ENCODE peak calls at places on chromosomes 2 and 18, in six cellular contexts. N is colonic mucosa; U is GM10248; O is adrenal gland; F is CD4-positive, alpha-beta T cell; A is heart left ventricle. S is an unnamed sample.
A peak's percentile ranks its signal among the peaks of the same experiment; 100 is the strongest.

GRCh38 chr2:1406434-1406833 is 6.8 kb upstream of the TPO start:
- DNase-seq in N (no peak), U (no peak), O (no peak), F (no peak), A (no peak), S (no peak)

GRCh38 chr2:215888680-215889079 is 124.7 kb downstream of the MREG start:
- DNase-seq in N (no peak), U (no peak), O (no peak), F (no peak), A (no peak), S (no peak)

GRCh38 chr2:155825876-155826275 is 506.6 kb downstream of the NR4A2 start:
- DNase-seq in N (peak; percentile 21), U (no peak), O (no peak), F (no peak), A (no peak), S (no peak)

GRCh38 chr2:240933966-240934700 is 28.0 kb downstream of the CROCC2 start:
- DNase-seq in N (peak; percentile 17), U (no peak), O (peak; percentile 42), F (no peak), A (peak; percentile 5), S (peak; percentile 79)

GRCh38 chr2:85753525-85754312 is at the start of gene ATOH8:
- DNase-seq in N (peak; percentile 78), U (peak; percentile 58), O (peak; percentile 40), F (no peak), A (peak; percentile 76), S (no peak)

GRCh38 chr2:237996041-237996593 is 29.3 kb downstream of the UBE2F start:
- DNase-seq in N (no peak), U (no peak), O (no peak), F (no peak), A (no peak), S (no peak)

GRCh38 chr2:3222636-3223035 is 155.0 kb downstream of the EIPR1 start:
- DNase-seq in N (no peak), U (peak; percentile 44), O (no peak), F (peak; percentile 64), A (no peak), S (peak; percentile 48)

GRCh38 chr2:183037660-183038340 is 457 bp downstream of the NCKAP1 start:
- DNase-seq in N (peak; percentile 51), U (peak; percentile 48), O (no peak), F (peak; percentile 20), A (peak; percentile 50), S (peak; percentile 86)

GRCh38 chr2:38315707-38316333 is 61.3 kb downstream of the ATL2 start:
- DNase-seq in N (no peak), U (peak; percentile 47), O (peak; percentile 21), F (no peak), A (no peak), S (no peak)

GRCh38 chr2:9140570-9141378 is 65.8 kb upstream of the ASAP2 start:
- DNase-seq in N (no peak), U (no peak), O (no peak), F (no peak), A (no peak), S (no peak)

GRCh38 chr2:14388724-14389123 is 243.8 kb upstream of the LRATD1 start:
- DNase-seq in N (no peak), U (no peak), O (no peak), F (no peak), A (no peak), S (no peak)

GRCh38 chr2:131040661-131041401 is 52.4 kb downstream of the FAM168B start:
- DNase-seq in N (no peak), U (no peak), O (no peak), F (no peak), A (no peak), S (peak; percentile 81)

GRCh38 chr2:10332402-10333246 is 29.9 kb downstream of the HPCAL1 start:
- DNase-seq in N (no peak), U (no peak), O (no peak), F (no peak), A (no peak), S (no peak)

GRCh38 chr18:31977270-31977872 is 34.4 kb upstream of the TRAPPC8 start:
- DNase-seq in N (peak; percentile 33), U (peak; percentile 24), O (peak; percentile 43), F (peak; percentile 15), A (peak; percentile 43), S (no peak)

GRCh38 chr2:9656270-9656766 is 25.5 kb upstream of the YWHAQ start:
- DNase-seq in N (no peak), U (peak; percentile 84), O (peak; percentile 51), F (peak; percentile 36), A (no peak), S (peak; percentile 86)

GRCh38 chr2:219178377-219179175 is 501 bp downstream of the RETREG2 start:
- DNase-seq in N (peak; percentile 71), U (peak; percentile 49), O (peak; percentile 62), F (peak; percentile 16), A (peak; percentile 56), S (no peak)

GRCh38 chr2:174072069-174072468 is 106.9 kb upstream of the SP3 start:
- DNase-seq in N (no peak), U (no peak), O (no peak), F (no peak), A (no peak), S (no peak)

GRCh38 chr2:239361311-239361642 is 39.5 kb downstream of the HDAC4 start:
- DNase-seq in N (no peak), U (no peak), O (no peak), F (no peak), A (no peak), S (no peak)

DNA sequence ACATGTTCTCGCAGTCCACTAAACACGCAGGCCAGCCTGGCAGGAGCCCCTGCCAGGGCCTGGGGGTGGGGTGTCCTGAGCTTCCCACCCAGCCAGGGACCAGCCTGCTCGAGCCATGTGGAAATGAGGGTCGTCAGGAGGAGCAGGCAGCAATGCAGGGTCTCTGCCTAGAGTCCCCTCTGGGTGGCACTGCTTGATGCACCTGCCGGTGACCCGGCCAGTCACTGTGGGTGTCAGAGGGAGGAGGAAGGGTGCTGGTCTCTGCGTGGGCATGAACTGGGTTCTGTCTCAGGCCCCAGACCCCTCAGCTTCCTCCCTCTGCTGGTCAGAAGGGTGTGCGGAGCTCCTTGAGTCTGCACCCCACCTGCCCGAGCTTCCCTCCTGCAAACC is 166.4 kb downstream of the INHBB start:
- DNase-seq in N (no peak), U (no peak), O (no peak), F (no peak), A (no peak), S (no peak)
- TF ChIP-seq CTCF in N (no peak), U (no peak), O (no peak), F (no peak), A (no peak), S (no peak)

GRCh38 chr2:17455343-17455742 is 62.9 kb downstream of the RAD51AP2 start:
- DNase-seq in N (no peak), U (no peak), O (no peak), F (no peak), A (no peak), S (no peak)
- TF ChIP-seq CTCF in N (no peak), U (no peak), O (no peak), F (no peak), A (no peak), S (no peak)

DNA sequence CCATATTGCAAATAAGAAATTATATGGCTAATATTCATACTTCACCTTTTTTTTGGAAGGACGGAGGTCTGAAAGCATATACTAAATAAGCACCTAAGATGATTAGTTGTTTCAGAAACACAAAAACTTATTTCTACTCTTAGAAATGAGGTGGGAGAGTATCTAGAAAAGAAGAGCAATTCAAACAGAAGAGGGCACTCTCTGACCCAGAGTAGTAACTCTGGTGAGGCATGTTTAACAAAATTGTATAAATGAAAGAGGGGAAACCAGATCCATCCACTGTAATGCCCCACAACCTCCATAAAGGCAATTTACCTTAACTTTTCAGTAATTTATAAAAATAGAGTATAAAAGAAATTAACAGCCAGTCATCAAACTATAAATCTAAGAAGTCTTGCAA is 669.6 kb upstream of the VRK2 start:
- DNase-seq in N (no peak), U (no peak), O (no peak), F (no peak), A (no peak), S (no peak)
- TF ChIP-seq CTCF in N (no peak), U (peak; percentile 30), O (no peak), F (no peak), A (no peak), S (peak; percentile 36)

DNA sequence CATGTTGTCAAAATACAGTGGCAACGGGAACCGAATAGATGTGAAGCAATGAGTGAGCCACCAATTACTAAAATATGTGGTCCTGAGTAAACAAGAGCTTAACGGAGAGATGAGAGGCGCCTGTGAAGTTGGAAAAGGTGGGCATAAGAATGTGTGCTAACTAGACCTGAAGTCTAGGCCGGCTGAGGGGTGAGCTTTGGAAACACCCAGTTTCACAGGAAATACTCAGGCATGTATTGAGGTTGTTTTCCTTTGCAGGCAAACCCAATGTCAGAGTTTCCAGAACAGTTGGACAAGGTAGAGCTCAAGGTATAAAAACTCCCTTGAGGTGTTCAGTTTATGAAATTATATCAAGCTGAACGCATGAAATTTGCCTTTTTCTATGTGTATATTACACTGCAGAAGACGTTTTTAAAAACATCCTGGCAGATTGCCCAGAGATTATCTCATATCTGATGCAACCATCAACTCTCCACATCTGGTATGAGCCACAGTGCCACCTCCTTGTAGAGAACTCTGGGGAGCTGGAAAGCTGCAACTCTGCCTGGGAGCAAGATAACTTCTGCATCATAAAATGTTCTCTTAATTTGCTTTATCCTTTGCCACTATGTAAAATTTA is 3.9 kb upstream of the WDSUB1 start:
- DNase-seq in N (peak; percentile 24), U (no peak), O (peak; percentile 36), F (no peak), A (no peak), S (no peak)
- TF ChIP-seq CTCF in N (no peak), U (no peak), O (no peak), F (no peak), A (no peak), S (peak; percentile 33)